ENCODE peak calls at places on chromosomes 16 and 17, in five cellular contexts. Z, P, M, K and W are unnamed samples.

GRCh38 chr16:50666658-50667496 is 14.2 kb downstream of the SNX20 start:
- DNase-seq in Z (no peak), P (peak; percentile 78), M (no peak), K (peak; percentile 37), W (no peak)

GRCh38 chr17:50265690-50266306 is 8.5 kb upstream of the TMEM92 start:
- DNase-seq in Z (no peak), P (no peak), M (no peak), K (peak; percentile 52), W (no peak)

GRCh38 chr16:59385953-59386352 is 651.8 kb upstream of the GOT2 start:
- DNase-seq in Z (peak; percentile 94), P (no peak), M (peak; percentile 43), K (peak; percentile 59), W (peak; percentile 88)

GRCh38 chr17:4908711-4909496 is 6.0 kb upstream of the CHRNE start:
- DNase-seq in Z (peak; percentile 90), P (peak; percentile 87), M (peak; percentile 97), K (peak; percentile 96), W (peak; percentile 95)

GRCh38 chr17:78875738-78876597 is 27.0 kb downstream of the CEP295NL start:
- DNase-seq in Z (no peak), P (no peak), M (peak; percentile 45), K (no peak), W (peak; percentile 32)

GRCh38 chr16:64507240-64508024 is 614.4 kb downstream of the CDH11 start:
- DNase-seq in Z (no peak), P (no peak), M (no peak), K (no peak), W (no peak)

GRCh38 chr17:5139454-5139725 is 23.6 kb downstream of the USP6 start:
- DNase-seq in Z (no peak), P (no peak), M (no peak), K (no peak), W (no peak)

GRCh38 chr17:18362509-18363020 is 785 bp downstream of the SHMT1 start:
- DNase-seq in Z (no peak), P (no peak), M (peak; percentile 11), K (peak; percentile 94), W (no peak)

GRCh38 chr17:28365487-28365886 is 488 bp upstream of the SEBOX start:
- DNase-seq in Z (no peak), P (no peak), M (no peak), K (no peak), W (no peak)

GRCh38 chr17:50584116-50584515 is 23.6 kb downstream of the CACNA1G start:
- DNase-seq in Z (no peak), P (no peak), M (no peak), K (no peak), W (no peak)

GRCh38 chr16:21599994-21600773 is 807 bp downstream of the METTL9 start:
- DNase-seq in Z (peak; percentile 26), P (peak; percentile 16), M (peak; percentile 44), K (peak; percentile 70), W (no peak)

GRCh38 chr17:413016-413350 is 60.4 kb upstream of the RPH3AL start:
- DNase-seq in Z (no peak), P (no peak), M (no peak), K (no peak), W (no peak)

GRCh38 chr16:3959148-3959547 is 78.6 kb upstream of the CREBBP start:
- DNase-seq in Z (no peak), P (no peak), M (peak; percentile 86), K (peak; percentile 40), W (peak; percentile 46)

GRCh38 chr17:16255481-16255901 is 38.5 kb downstream of the PIGL start:
- DNase-seq in Z (no peak), P (no peak), M (peak; percentile 63), K (peak; percentile 78), W (peak; percentile 63)
- TF ChIP-seq CTCF in Z (no peak), P (no peak), M (no peak), K (no peak), W (no peak)

DNA sequence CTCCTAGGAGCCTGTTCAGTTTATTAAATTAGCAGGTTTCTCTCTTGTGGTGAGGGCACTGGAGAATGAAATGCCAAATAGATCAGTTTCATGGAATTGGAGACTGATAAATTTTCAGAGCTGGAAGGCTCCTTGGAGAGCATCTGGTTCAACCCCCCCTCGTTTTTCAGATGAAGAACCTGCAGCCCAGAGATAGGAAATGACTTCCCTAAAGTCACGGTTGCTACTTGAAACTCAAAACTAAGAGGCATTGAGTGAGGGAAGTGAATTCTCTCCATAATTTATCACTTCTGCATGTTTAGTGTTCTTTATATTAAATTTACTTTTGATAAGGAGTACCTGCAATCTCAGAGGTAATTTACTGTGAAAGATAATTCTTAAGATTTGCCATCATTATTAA is 366.0 kb upstream of the CCL2 start:
- DNase-seq in Z (no peak), P (no peak), M (no peak), K (no peak), W (no peak)
- TF ChIP-seq CTCF in Z (no peak), P (no peak), M (no peak), K (no peak), W (no peak)

DNA sequence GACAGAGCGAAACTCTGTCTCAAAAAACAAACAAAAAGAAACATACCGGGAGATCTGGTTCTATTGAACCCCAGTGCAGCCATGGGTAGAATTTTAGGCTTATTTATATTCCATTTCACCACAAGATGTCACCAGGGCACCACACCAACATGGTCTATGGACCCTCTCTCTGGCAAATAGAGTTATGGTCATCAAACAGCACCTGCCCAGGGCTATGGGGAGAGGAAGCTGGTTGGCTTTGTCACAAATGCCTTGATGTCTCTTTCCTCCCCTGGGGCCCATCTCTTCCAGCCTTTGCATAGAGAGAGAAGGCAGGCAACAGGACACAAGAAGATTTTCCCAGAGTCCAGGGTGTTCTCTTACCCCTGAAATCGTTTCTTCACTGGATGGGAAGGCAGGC is 128.4 kb downstream of the WWOX start:
- DNase-seq in Z (no peak), P (no peak), M (no peak), K (no peak), W (no peak)
- TF ChIP-seq CTCF in Z (no peak), P (no peak), M (no peak), K (peak; percentile 24), W (no peak)

DNA sequence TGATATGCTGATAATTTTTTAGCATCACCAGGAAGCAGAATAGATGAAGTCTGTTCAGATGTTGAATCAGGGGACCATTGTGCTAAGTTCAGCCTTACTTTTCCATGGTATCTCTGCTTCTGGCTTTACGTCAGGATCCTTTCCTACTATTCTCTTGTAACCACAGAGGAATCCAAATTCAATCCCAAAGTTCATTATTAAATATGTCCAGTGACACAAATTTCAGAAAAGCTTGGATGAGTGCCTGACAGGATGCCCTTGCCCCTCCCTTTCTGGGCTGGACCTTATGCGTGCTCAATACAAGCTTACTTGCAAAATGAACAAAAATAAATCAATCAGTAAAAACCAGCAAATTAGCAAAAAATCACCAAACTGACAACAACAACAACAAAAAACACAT is 37.6 kb upstream of the ADORA2B start:
- DNase-seq in Z (no peak), P (no peak), M (peak; percentile 58), K (no peak), W (no peak)
- TF ChIP-seq CTCF in Z (no peak), P (no peak), M (no peak), K (no peak), W (no peak)